ENCODE peak calls at places on chromosomes 6 and 20, in six cellular contexts. W is GM23338, G is RWPE1, N is WERI-Rb-1, X is astrocyte, J is heart right ventricle. Q is an unnamed sample.

GRCh38 chr20:46283426-46283825 is 24.9 kb downstream of the CDH22 start:
- DNase-seq in G (peak), W (no peak), X (no peak), N (no peak), J (no peak), Q (no peak)

GRCh38 chr6:159464827-159465226 is 228.2 kb downstream of the SOD2 start:
- DNase-seq in X (no peak), G (no peak), N (no peak), W (no peak), J (no peak), Q (no peak)

GRCh38 chr6:13112921-13113320 is 215.4 kb downstream of the TBC1D7 start:
- DNase-seq in X (no peak), W (no peak), G (no peak), J (no peak), N (no peak), Q (no peak)

GRCh38 chr6:155970878-155971702 is 515.5 kb upstream of the NOX3 start:
- DNase-seq in J (no peak), W (no peak), G (no peak), X (no peak), N (no peak), Q (no peak)

GRCh38 chr6:3292431-3293197 is 33.9 kb downstream of the PSMG4 start:
- DNase-seq in X (no peak), J (no peak), G (no peak), N (peak), W (no peak), Q (no peak)

GRCh38 chr6:168093634-168094033 is 14.6 kb upstream of the FRMD1 start:
- DNase-seq in N (no peak), X (no peak), W (no peak), J (no peak), G (no peak), Q (no peak)

GRCh38 chr6:18997375-18997826 is 610.3 kb downstream of the RNF144B start:
- DNase-seq in J (no peak), W (peak), G (peak), X (peak), N (peak), Q (no peak)

GRCh38 chr6:21438237-21438985 is 155.1 kb upstream of the SOX4 start:
- DNase-seq in G (no peak), N (no peak), X (peak), J (no peak), W (no peak), Q (no peak)

GRCh38 chr6:24495516-24495847 is 713 bp downstream of the ALDH5A1 start:
- DNase-seq in N (peak), X (peak), W (peak), G (no peak), J (peak), Q (peak)

GRCh38 chr6:27651371-27651732 is 178.4 kb upstream of the ZNF184 start:
- DNase-seq in N (peak), X (peak), G (no peak), J (no peak), W (peak), Q (no peak)

GRCh38 chr6:142087950-142088857 is 44.5 kb upstream of the GJE1 start:
- DNase-seq in N (no peak), X (no peak), G (no peak), J (no peak), W (peak), Q (no peak)

GRCh38 chr20:9817654-9818053 is 21.2 kb downstream of the PAK5 start:
- DNase-seq in N (no peak), X (no peak), G (no peak), W (no peak), J (no peak), Q (no peak)

GRCh38 chr20:14497004-14497403 is 159.6 kb upstream of the FLRT3 start:
- DNase-seq in X (no peak), W (no peak), J (no peak), N (no peak), G (no peak), Q (no peak)

GRCh38 chr6:137808191-137808590 is 58.9 kb upstream of the TNFAIP3 start:
- DNase-seq in G (peak), W (no peak), X (peak), J (no peak), N (no peak), Q (no peak)

GRCh38 chr6:17966451-17966850 is 21.0 kb downstream of the KIF13A start:
- DNase-seq in N (no peak), W (no peak), X (no peak), G (no peak), J (no peak), Q (no peak)

GRCh38 chr20:33668087-33668790 is 1.5 kb downstream of the ACTL10 start:
- DNase-seq in N (peak), G (peak), W (peak), J (peak), X (no peak), Q (peak)

GRCh38 chr6:154594474-154595198 is 84.2 kb upstream of the CNKSR3 start:
- DNase-seq in X (no peak), W (no peak), J (no peak), N (no peak), G (no peak), Q (no peak)

GRCh38 chr6:5866547-5867051 is 140.1 kb downstream of the NRN1 start:
- DNase-seq in W (no peak), G (peak), X (peak), N (no peak), J (no peak), Q (no peak)

GRCh38 chr6:25121186-25121585 is 158.0 kb upstream of the CARMIL1 start:
- DNase-seq in W (no peak), N (no peak), G (no peak), X (no peak), J (no peak), Q (no peak)

GRCh38 chr6:156771047-156771446 is 6.1 kb upstream of the ARID1B start:
- DNase-seq in X (no peak), W (no peak), G (no peak), J (no peak), N (no peak), Q (no peak)

GRCh38 chr6:158698876-158699440 is 49.1 kb downstream of the SYTL3 start:
- DNase-seq in N (no peak), G (no peak), X (peak), W (no peak), J (no peak), Q (no peak)

GRCh38 chr6:142907544-142907943 is 37.4 kb downstream of the HIVEP2 start:
- DNase-seq in N (no peak), J (no peak), G (no peak), W (peak), X (no peak), Q (no peak)

GRCh38 chr6:37583261-37583660 is 83.6 kb upstream of the CCDC167 start:
- DNase-seq in N (no peak), J (no peak), G (no peak), X (no peak), W (no peak), Q (no peak)

GRCh38 chr6:53306819-53307347 is 41.9 kb downstream of the ELOVL5 start:
- DNase-seq in J (no peak), W (no peak), G (peak), N (no peak), X (peak), Q (no peak)

GRCh38 chr6:51398064-51398740 is 579.5 kb downstream of the TFAP2B start:
- DNase-seq in J (no peak), N (no peak), X (peak), W (peak), G (no peak), Q (no peak)

GRCh38 chr20:47464380-47465101 is 37.1 kb upstream of the NCOA3 start:
- DNase-seq in J (peak), N (peak), G (peak), X (peak), W (peak), Q (no peak)

GRCh38 chr6:157220485-157220884 is 102.8 kb downstream of the TMEM242 start:
- DNase-seq in N (no peak), W (no peak), J (no peak), G (no peak), X (no peak), Q (no peak)

GRCh38 chr20:56391596-56392281 is at the start of gene AURKA:
- DNase-seq in J (no peak), N (no peak), X (peak), G (no peak), W (peak), Q (no peak)

GRCh38 chr6:131950767-131951575 is at the start of gene CCN2:
- DNase-seq in J (peak), N (no peak), W (peak), X (peak), G (peak), Q (no peak)

GRCh38 chr6:15682965-15683822 is 20.4 kb upstream of the DTNBP1 start:
- DNase-seq in X (no peak), G (no peak), W (no peak), N (peak), J (no peak), Q (no peak)

GRCh38 chr6:81752969-81753708 is 658 bp upstream of the TENT5A start:
- DNase-seq in W (peak), J (peak), N (peak), G (peak), X (peak), Q (peak)

GRCh38 chr6:5626727-5627426 is 365.6 kb downstream of the FARS2 start:
- DNase-seq in N (no peak), J (no peak), G (no peak), W (no peak), X (no peak), Q (no peak)

GRCh38 chr6:106799008-106799952 is 169.9 kb downstream of the QRSL1 start:
- DNase-seq in W (no peak), G (peak), N (no peak), X (peak), J (no peak), Q (no peak)

GRCh38 chr6:1634081-1634480 is 24.4 kb downstream of the FOXC1 start:
- DNase-seq in N (no peak), J (no peak), W (no peak), X (no peak), G (no peak), Q (no peak)

GRCh38 chr20:62062661-62063600 is 2.8 kb downstream of the TAF4 start:
- DNase-seq in X (no peak), G (no peak), J (no peak), W (no peak), N (no peak), Q (no peak)

GRCh38 chr6:35088281-35089215 is 52.6 kb downstream of the TCP11 start:
- DNase-seq in N (peak), W (no peak), J (no peak), X (no peak), G (no peak), Q (no peak)

GRCh38 chr20:9409981-9410380 is 104.4 kb upstream of the LAMP5 start:
- DNase-seq in J (no peak), G (no peak), X (peak), N (no peak), W (no peak), Q (no peak)

GRCh38 chr6:150091466-150091865 is 22.5 kb upstream of the ULBP3 start:
- DNase-seq in N (no peak), J (no peak), X (peak), G (no peak), W (no peak), Q (no peak)

GRCh38 chr20:34042286-34042685 is 48.6 kb downstream of the RALY start:
- DNase-seq in N (no peak), W (no peak), G (no peak), J (peak), X (no peak), Q (no peak)

GRCh38 chr6:108942556-108943492 is 94.6 kb downstream of the ARMC2 start:
- DNase-seq in J (no peak), W (no peak), G (no peak), X (no peak), N (no peak), Q (peak)

DNA sequence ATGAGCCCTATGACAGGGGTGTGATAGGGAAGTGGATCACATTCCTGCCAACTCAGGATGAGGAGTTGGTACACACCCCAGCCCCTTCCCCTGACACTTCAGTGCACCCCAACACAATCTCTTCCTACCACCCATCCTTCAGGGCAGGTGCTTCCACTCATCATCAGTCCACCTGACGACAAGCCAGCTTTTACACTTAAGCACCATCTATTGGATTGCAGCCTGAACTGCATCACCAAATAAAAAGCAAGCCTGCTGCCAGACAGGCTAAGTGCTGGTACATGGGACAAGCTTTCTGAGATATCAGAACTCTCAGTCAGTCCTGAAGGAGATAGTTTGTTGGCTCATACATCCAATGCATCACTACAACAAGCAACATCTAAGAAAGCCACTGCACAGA is 69.0 kb upstream of the TMEM200A start:
- DNase-seq in J (no peak), N (no peak), X (no peak), G (no peak), W (peak), Q (no peak)
- TF ChIP-seq CTCF in J (no peak), N (peak), X (no peak), G (no peak), W (peak), Q (no peak)

DNA sequence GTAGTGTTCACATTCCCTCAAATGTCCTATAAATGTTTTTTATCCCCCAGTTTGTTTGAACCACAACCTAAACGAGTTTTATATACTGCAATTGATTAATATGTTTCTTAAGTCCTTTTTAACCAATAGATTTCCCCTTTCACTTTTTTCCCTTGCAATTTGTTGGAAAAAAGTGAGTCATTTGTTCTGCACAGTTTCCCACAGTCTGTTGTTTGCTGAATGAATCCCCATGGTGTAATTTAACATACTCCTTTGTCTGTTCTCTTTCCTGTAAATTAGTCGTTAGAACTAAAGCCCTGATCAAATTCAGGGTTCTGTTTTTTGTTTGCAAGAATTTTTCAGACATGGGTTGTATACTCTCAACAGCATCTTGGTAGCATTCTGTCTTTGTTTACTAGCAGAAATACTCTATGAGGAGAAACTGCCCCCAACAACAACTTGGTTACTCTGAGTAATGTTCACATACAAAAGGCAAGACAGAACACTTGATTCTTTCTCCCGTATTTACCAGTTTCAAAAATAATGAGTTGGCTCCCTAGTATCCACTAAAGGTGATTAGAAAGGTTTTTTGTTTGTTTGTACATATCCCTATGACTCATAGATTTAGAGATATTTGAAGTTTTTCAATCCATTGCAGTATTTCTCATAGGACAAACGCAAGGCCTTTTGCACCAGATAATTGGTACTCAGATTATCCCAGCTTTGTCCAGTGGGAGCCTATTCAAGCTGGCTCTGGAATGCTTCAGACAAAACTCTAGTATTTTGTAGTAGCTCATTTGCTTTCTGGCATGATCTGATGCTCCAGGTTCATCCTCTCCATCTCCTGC is 16.5 kb downstream of the BLOC1S5 start:
- DNase-seq in G (peak), W (no peak), X (peak), J (no peak), N (no peak), Q (no peak)
- H3K27ac ChIP-seq in G (no peak), W (no peak), X (peak), J (no peak), N (no peak), Q (no peak)

DNA sequence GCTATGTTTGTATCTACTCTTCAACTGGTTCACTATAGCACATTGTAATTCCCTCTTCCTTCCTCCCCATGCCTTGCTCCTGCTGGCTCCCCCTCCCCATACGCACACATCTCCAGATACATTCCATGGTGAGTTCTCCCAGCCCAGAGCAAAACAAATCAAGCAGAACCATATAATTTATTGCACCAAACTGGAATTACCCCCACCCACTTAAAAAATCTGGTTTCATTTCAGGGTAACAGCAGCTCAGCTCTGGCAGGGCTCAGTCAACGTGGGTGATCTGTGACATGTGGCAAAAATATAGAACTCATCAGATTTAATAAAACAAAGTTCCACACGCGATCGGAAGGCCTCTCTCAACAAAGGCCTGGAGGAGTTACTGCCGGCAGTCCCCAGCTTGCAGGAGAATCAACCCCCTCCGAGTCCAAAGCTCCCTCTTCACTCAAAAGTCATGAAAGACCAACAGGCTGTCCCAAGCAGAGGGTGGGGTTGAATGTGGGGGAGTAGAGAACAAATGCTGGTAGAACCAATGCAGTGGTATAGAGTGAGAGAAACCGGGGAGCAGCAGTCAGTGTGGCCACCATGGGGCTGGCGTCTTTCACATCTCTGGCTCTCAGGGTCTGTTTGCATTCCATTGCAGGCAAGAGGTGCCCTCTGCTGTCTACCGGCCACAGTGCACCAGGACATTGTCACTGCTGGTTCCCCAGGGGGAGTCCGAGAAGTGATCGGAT is 323.3 kb upstream of the NT5E start:
- DNase-seq in J (no peak), W (peak), G (peak), N (peak), X (no peak), Q (no peak)
- TF ChIP-seq CTCF in J (peak), W (peak), G (peak), N (peak), X (peak), Q (no peak)

DNA sequence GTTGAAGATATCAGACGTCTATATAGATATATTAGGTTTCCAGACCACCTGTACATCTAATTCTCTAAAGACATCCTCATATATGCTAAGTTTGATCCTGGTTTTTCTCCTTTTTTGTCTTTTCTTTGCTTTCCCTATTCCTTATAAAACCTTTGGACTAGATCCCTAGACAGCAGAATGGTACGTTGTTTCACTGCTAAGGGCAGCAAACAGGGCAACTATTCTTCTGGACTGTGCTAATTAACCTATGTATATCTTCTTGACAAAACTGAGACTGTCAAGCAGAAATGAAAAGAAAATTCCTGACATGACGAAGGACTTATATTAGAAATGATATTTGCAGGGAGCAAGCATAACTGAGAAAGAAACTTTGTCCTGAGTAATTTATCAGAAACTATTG is 19.1 kb downstream of the ME1 start:
- DNase-seq in G (no peak), W (no peak), N (no peak), X (no peak), J (no peak), Q (no peak)
- H3K27ac ChIP-seq in G (no peak), W (no peak), N (no peak), X (no peak), J (no peak), Q (no peak)

DNA sequence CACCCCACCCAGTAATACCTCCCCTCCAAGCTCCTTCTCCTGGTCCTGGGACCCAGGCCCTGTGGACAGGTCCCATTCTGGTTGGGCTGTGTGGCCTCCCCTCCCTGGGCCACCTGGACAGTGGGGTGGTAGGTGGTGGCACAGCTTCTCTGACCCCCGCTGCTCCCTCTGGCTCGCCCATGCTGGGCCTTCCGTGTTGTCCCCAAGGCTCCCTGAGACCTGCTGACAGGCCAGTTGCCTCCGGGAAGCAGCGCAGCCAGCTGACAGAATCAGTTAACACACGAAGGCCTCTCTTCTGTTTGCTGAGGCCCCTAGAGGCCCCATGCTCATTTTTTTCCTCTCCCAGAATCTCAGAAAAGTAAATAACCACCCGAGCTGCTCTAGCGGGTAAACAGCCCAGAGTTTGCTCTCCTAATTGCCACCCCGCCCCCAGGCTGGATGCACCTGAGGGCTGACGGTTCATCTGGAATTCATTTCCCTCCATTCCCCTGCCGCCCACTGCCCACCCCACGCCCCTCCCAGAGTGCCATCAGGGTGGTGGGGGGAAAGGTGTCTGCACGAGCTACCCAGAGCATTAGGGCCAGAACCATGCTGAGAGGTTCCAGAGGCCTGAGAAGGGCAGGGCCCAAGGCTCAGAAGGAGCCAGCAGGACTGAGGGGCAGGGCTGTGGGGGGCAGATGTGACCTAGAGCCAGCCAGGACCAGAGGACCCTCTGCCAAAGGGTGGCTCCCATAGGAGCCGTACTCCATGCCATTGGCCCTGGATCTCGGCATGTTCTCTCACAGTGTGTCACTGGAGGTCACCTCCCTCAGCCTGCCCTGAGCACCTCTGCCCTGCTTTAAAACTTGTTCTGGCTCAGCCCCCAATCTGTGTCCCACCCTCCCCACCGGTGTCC is 157.5 kb downstream of the GRM4 start:
- DNase-seq in G (no peak), W (no peak), J (no peak), N (peak), X (no peak), Q (no peak)
- TF ChIP-seq CTCF in G (no peak), W (no peak), J (no peak), N (no peak), X (no peak), Q (no peak)

Q was measured in CD4-positive, alpha-beta T cell.